ENCODE peak calls at places on chromosomes 3 and 15, in nine cellular contexts. Q, N, A, E, Z, S, R, G and T are unnamed samples.

GRCh38 chr15:45179221-45179985 is 8.4 kb downstream of the SHF start:
- DNase-seq in Q (no peak), N (peak; percentile 37), A (no peak), E (no peak), Z (no peak), S (peak; percentile 39), R (peak; percentile 41), G (no peak), T (no peak)

GRCh38 chr15:51299187-51300015 is 39.0 kb downstream of the CYP19A1 start:
- DNase-seq in Q (no peak), N (no peak), A (peak; percentile 81), E (no peak), Z (no peak), S (no peak), R (no peak), G (no peak), T (no peak)

GRCh38 chr15:67080900-67081431 is 15.6 kb downstream of the SMAD3 start:
- DNase-seq in Q (peak; percentile 83), N (no peak), A (no peak), E (peak; percentile 52), Z (peak; percentile 45), S (peak; percentile 78), R (peak; percentile 29), G (peak; percentile 67), T (peak; percentile 95)

GRCh38 chr3:23183731-23184130 is 19.4 kb upstream of the UBE2E2 start:
- DNase-seq in Q (no peak), N (peak; percentile 26), A (peak; percentile 9), E (no peak), Z (no peak), S (no peak), R (no peak), G (peak; percentile 75), T (peak; percentile 56)

GRCh38 chr3:124227150-124227630 is 235.3 kb upstream of the ROPN1 start:
- DNase-seq in Q (no peak), N (no peak), A (no peak), E (no peak), Z (no peak), S (no peak), R (no peak), G (no peak), T (no peak)

GRCh38 chr15:83285979-83286553 is 1.6 kb upstream of the BNC1 start:
- DNase-seq in Q (no peak), N (no peak), A (no peak), E (no peak), Z (no peak), S (no peak), R (no peak), G (peak; percentile 71), T (peak; percentile 81)

GRCh38 chr3:62229201-62229600 is 144.1 kb downstream of the FEZF2 start:
- DNase-seq in Q (no peak), N (no peak), A (peak; percentile 72), E (no peak), Z (no peak), S (no peak), R (no peak), G (no peak), T (no peak)

GRCh38 chr15:52161406-52161966 is 29.7 kb downstream of the GNB5 start:
- DNase-seq in Q (no peak), N (no peak), A (no peak), E (no peak), Z (no peak), S (no peak), R (no peak), G (no peak), T (no peak)

GRCh38 chr15:42282344-42282743 is 9.1 kb upstream of the TMEM87A start:
- DNase-seq in Q (no peak), N (no peak), A (no peak), E (no peak), Z (no peak), S (no peak), R (no peak), G (no peak), T (no peak)

GRCh38 chr15:40782609-40783227 is 12.9 kb downstream of the C15orf62 start:
- DNase-seq in Q (peak; percentile 70), N (peak; percentile 70), A (peak; percentile 60), E (no peak), Z (peak; percentile 65), S (peak; percentile 84), R (peak; percentile 71), G (no peak), T (no peak)

GRCh38 chr3:155416500-155417118 is 123.1 kb upstream of the STRIT1 start:
- DNase-seq in Q (no peak), N (no peak), A (no peak), E (no peak), Z (no peak), S (no peak), R (no peak), G (peak; percentile 33), T (peak; percentile 88)

GRCh38 chr15:39851505-39852082 is 68.5 kb downstream of the GPR176 start:
- DNase-seq in Q (no peak), N (no peak), A (no peak), E (no peak), Z (no peak), S (no peak), R (no peak), G (peak; percentile 53), T (peak; percentile 46)

GRCh38 chr3:116392291-116392690 is 53.0 kb downstream of the LSAMP start:
- DNase-seq in Q (no peak), N (no peak), A (no peak), E (no peak), Z (no peak), S (no peak), R (no peak), G (no peak), T (no peak)

GRCh38 chr3:102415553-102415952 is 19.3 kb upstream of the ZPLD1 start:
- DNase-seq in Q (no peak), N (no peak), A (no peak), E (no peak), Z (no peak), S (no peak), R (no peak), G (peak; percentile 18), T (peak; percentile 8)

GRCh38 chr15:85515212-85515611 is 134.8 kb downstream of the AKAP13 start:
- DNase-seq in Q (no peak), N (no peak), A (no peak), E (no peak), Z (no peak), S (no peak), R (no peak), G (peak; percentile 76), T (no peak)

GRCh38 chr3:45026038-45026437 is at the start of gene CLEC3B:
- DNase-seq in Q (peak; percentile 81), N (no peak), A (no peak), E (peak; percentile 84), Z (no peak), S (no peak), R (no peak), G (peak; percentile 87), T (peak; percentile 82)

GRCh38 chr3:16392733-16393132 is 120.8 kb downstream of the RFTN1 start:
- DNase-seq in Q (no peak), N (no peak), A (no peak), E (no peak), Z (no peak), S (no peak), R (no peak), G (peak; percentile 52), T (peak; percentile 50)

GRCh38 chr3:72105306-72105705 is 320.4 kb upstream of the PROK2 start:
- DNase-seq in Q (no peak), N (no peak), A (no peak), E (no peak), Z (no peak), S (no peak), R (no peak), G (no peak), T (peak; percentile 41)

GRCh38 chr15:101121511-101122090 is 130.2 kb downstream of the CHSY1 start:
- DNase-seq in Q (peak; percentile 85), N (peak; percentile 56), A (peak; percentile 49), E (peak; percentile 89), Z (no peak), S (peak; percentile 53), R (no peak), G (peak; percentile 69), T (peak; percentile 57)

GRCh38 chr3:190860531-190860930 is 2.0 kb downstream of the GMNC start:
- DNase-seq in Q (no peak), N (no peak), A (no peak), E (no peak), Z (no peak), S (no peak), R (no peak), G (no peak), T (no peak)

GRCh38 chr15:71279757-71280141 is 164.5 kb downstream of the THSD4 start:
- DNase-seq in Q (no peak), N (no peak), A (no peak), E (no peak), Z (no peak), S (no peak), R (no peak), G (peak; percentile 27), T (no peak)

GRCh38 chr15:66848666-66849392 is 146.8 kb downstream of the SMAD6 start:
- DNase-seq in Q (no peak), N (no peak), A (no peak), E (no peak), Z (no peak), S (no peak), R (no peak), G (no peak), T (no peak)

GRCh38 chr15:25909325-25909724 is 46.2 kb upstream of the ATP10A start:
- DNase-seq in Q (no peak), N (no peak), A (no peak), E (no peak), Z (no peak), S (no peak), R (no peak), G (no peak), T (no peak)

GRCh38 chr15:39300451-39301153 is 280.3 kb upstream of the THBS1 start:
- DNase-seq in Q (no peak), N (no peak), A (no peak), E (no peak), Z (no peak), S (no peak), R (no peak), G (peak; percentile 73), T (peak; percentile 69)

GRCh38 chr15:29470311-29470710 is 200.7 kb upstream of the NSMCE3 start:
- DNase-seq in Q (no peak), N (no peak), A (no peak), E (no peak), Z (no peak), S (no peak), R (no peak), G (no peak), T (no peak)

GRCh38 chr3:44993471-44994205 is 17.6 kb downstream of the EXOSC7 start:
- DNase-seq in Q (no peak), N (no peak), A (no peak), E (no peak), Z (no peak), S (no peak), R (no peak), G (peak; percentile 53), T (peak; percentile 92)

GRCh38 chr3:188389711-188390346 is 235.9 kb downstream of the LPP start:
- DNase-seq in Q (no peak), N (no peak), A (no peak), E (peak; percentile 52), Z (peak; percentile 11), S (peak; percentile 57), R (no peak), G (no peak), T (no peak)

GRCh38 chr3:4522962-4523361 is 29.8 kb downstream of the ITPR1 start:
- DNase-seq in Q (no peak), N (no peak), A (no peak), E (no peak), Z (no peak), S (no peak), R (no peak), G (no peak), T (no peak)

GRCh38 chr3:28601291-28601690 is 252.7 kb upstream of the AZI2 start:
- DNase-seq in Q (no peak), N (no peak), A (no peak), E (no peak), Z (no peak), S (no peak), R (no peak), G (no peak), T (no peak)

GRCh38 chr15:29031502-29032228 is 145.9 kb downstream of the APBA2 start:
- DNase-seq in Q (no peak), N (no peak), A (no peak), E (no peak), Z (no peak), S (peak; percentile 16), R (no peak), G (no peak), T (no peak)

GRCh38 chr3:24490151-24490550 is 4.5 kb downstream of the THRB start:
- DNase-seq in Q (no peak), N (no peak), A (no peak), E (no peak), Z (no peak), S (no peak), R (no peak), G (no peak), T (peak; percentile 62)